ENCODE peak calls at places on chromosomes 7 and 10, in ten cellular contexts. One of them, this sample, is unnamed.

GRCh38 chr7:111364413-111364812 is 197.9 kb downstream of the IMMP2L start:
- DNase-seq in esophagus muscularis mucosa: no peak
- DNase-seq in K562: no peak
- DNase-seq in upper lobe of left lung: no peak
- DNase-seq in stomach: no peak
- DNase-seq in ovary: no peak
- DNase-seq in transverse colon: no peak
- DNase-seq in tibial nerve: no peak
- DNase-seq in A549: peak; percentile 47
- DNase-seq in sigmoid colon: no peak
- DNase-seq in this sample: no peak

GRCh38 chr10:132422169-132422691 is 25.2 kb downstream of the PWWP2B start:
- DNase-seq in stomach: no peak
- DNase-seq in K562: peak; percentile 31
- DNase-seq in ovary: no peak
- DNase-seq in transverse colon: peak; percentile 78
- DNase-seq in A549: no peak
- DNase-seq in esophagus muscularis mucosa: no peak
- DNase-seq in sigmoid colon: no peak
- DNase-seq in upper lobe of left lung: no peak
- DNase-seq in tibial nerve: no peak
- DNase-seq in this sample: no peak

GRCh38 chr7:2657208-2657607 is 25.4 kb downstream of the TTYH3 start:
- DNase-seq in esophagus muscularis mucosa: no peak
- DNase-seq in transverse colon: no peak
- DNase-seq in tibial nerve: no peak
- DNase-seq in stomach: no peak
- DNase-seq in sigmoid colon: no peak
- DNase-seq in upper lobe of left lung: no peak
- DNase-seq in A549: no peak
- DNase-seq in ovary: no peak
- DNase-seq in K562: no peak
- DNase-seq in this sample: no peak

GRCh38 chr10:4781955-4782354 is 44.1 kb upstream of the AKR1E2 start:
- DNase-seq in upper lobe of left lung: no peak
- DNase-seq in A549: no peak
- DNase-seq in esophagus muscularis mucosa: no peak
- DNase-seq in ovary: no peak
- DNase-seq in stomach: no peak
- DNase-seq in K562: no peak
- DNase-seq in transverse colon: no peak
- DNase-seq in sigmoid colon: no peak
- DNase-seq in tibial nerve: no peak
- DNase-seq in this sample: no peak

GRCh38 chr7:29113384-29114102 is 32.8 kb downstream of the CPVL start:
- DNase-seq in A549: peak; percentile 15
- DNase-seq in stomach: no peak
- DNase-seq in ovary: no peak
- DNase-seq in esophagus muscularis mucosa: no peak
- DNase-seq in K562: no peak
- DNase-seq in sigmoid colon: no peak
- DNase-seq in transverse colon: peak; percentile 30
- DNase-seq in tibial nerve: no peak
- DNase-seq in upper lobe of left lung: no peak
- DNase-seq in this sample: no peak

GRCh38 chr7:30422922-30423321 is 55.7 kb downstream of the NOD1 start:
- DNase-seq in K562: no peak
- DNase-seq in sigmoid colon: peak; percentile 41
- DNase-seq in upper lobe of left lung: peak; percentile 48
- DNase-seq in transverse colon: no peak
- DNase-seq in A549: no peak
- DNase-seq in ovary: no peak
- DNase-seq in stomach: no peak
- DNase-seq in tibial nerve: no peak
- DNase-seq in esophagus muscularis mucosa: no peak
- DNase-seq in this sample: no peak

GRCh38 chr10:36531621-36532020 is 593.8 kb upstream of the ANKRD30A start:
- DNase-seq in esophagus muscularis mucosa: no peak
- DNase-seq in K562: no peak
- DNase-seq in sigmoid colon: no peak
- DNase-seq in upper lobe of left lung: no peak
- DNase-seq in A549: no peak
- DNase-seq in tibial nerve: no peak
- DNase-seq in ovary: no peak
- DNase-seq in stomach: no peak
- DNase-seq in transverse colon: no peak
- DNase-seq in this sample: no peak

GRCh38 chr10:65265451-65265954 is 1660.3 kb upstream of the LRRTM3 start:
- DNase-seq in sigmoid colon: no peak
- DNase-seq in esophagus muscularis mucosa: no peak
- DNase-seq in transverse colon: no peak
- DNase-seq in stomach: no peak
- DNase-seq in K562: no peak
- DNase-seq in ovary: no peak
- DNase-seq in upper lobe of left lung: no peak
- DNase-seq in A549: no peak
- DNase-seq in tibial nerve: no peak
- DNase-seq in this sample: no peak

GRCh38 chr7:24734306-24734705 is 23.0 kb downstream of the GSDME start:
- DNase-seq in tibial nerve: no peak
- DNase-seq in upper lobe of left lung: no peak
- DNase-seq in A549: no peak
- DNase-seq in transverse colon: no peak
- DNase-seq in sigmoid colon: no peak
- DNase-seq in K562: no peak
- DNase-seq in ovary: no peak
- DNase-seq in stomach: no peak
- DNase-seq in esophagus muscularis mucosa: no peak
- DNase-seq in this sample: no peak

GRCh38 chr10:3006093-3006492 is 61.3 kb upstream of the PFKP start:
- DNase-seq in esophagus muscularis mucosa: no peak
- DNase-seq in ovary: no peak
- DNase-seq in sigmoid colon: no peak
- DNase-seq in transverse colon: no peak
- DNase-seq in K562: no peak
- DNase-seq in tibial nerve: no peak
- DNase-seq in upper lobe of left lung: no peak
- DNase-seq in A549: no peak
- DNase-seq in stomach: no peak
- DNase-seq in this sample: no peak

GRCh38 chr7:93981480-93981874 is 22.7 kb downstream of the BET1 start:
- DNase-seq in tibial nerve: no peak
- DNase-seq in upper lobe of left lung: no peak
- DNase-seq in stomach: no peak
- DNase-seq in sigmoid colon: no peak
- DNase-seq in K562: no peak
- DNase-seq in esophagus muscularis mucosa: no peak
- DNase-seq in A549: no peak
- DNase-seq in ovary: peak; percentile 26
- DNase-seq in transverse colon: no peak
- DNase-seq in this sample: no peak

GRCh38 chr10:118850418-118851061 is 95.8 kb upstream of the CACUL1 start:
- DNase-seq in stomach: peak; percentile 74
- DNase-seq in upper lobe of left lung: peak; percentile 71
- DNase-seq in K562: peak; percentile 49
- DNase-seq in A549: peak; percentile 74
- DNase-seq in sigmoid colon: no peak
- DNase-seq in transverse colon: peak; percentile 73
- DNase-seq in esophagus muscularis mucosa: no peak
- DNase-seq in tibial nerve: peak; percentile 65
- DNase-seq in ovary: peak; percentile 36
- DNase-seq in this sample: no peak

DNA sequence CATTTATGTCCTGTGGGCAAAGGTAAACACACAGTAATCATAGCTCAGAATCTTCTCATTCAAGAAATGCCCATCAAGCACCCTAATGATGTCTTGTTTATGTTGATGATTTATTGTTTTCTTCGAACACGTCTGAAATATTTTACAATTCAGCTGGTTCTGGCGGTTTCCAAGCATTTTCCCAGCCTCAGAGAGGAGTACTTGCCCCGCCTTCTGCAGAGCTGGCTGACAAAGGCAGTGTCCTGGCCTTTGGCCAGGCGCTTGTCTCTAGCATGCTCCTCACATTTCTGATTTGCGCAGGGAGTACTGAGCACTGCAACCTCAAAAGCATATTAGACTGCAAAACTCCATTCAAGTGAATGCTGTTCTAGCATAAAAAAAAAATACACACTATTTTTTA is 314.2 kb upstream of the GNAI1 start:
- DNase-seq in upper lobe of left lung: no peak
- DNase-seq in stomach: no peak
- DNase-seq in esophagus muscularis mucosa: no peak
- DNase-seq in A549: no peak
- DNase-seq in sigmoid colon: peak; percentile 60
- DNase-seq in transverse colon: peak; percentile 26
- DNase-seq in tibial nerve: no peak
- DNase-seq in ovary: peak; percentile 70
- DNase-seq in K562: no peak
- DNase-seq in this sample: no peak
- H3K4me3 ChIP-seq in upper lobe of left lung: no peak overlapping the region
- H3K4me3 ChIP-seq in stomach: no peak overlapping the region
- H3K4me3 ChIP-seq in esophagus muscularis mucosa: no peak overlapping the region
- H3K4me3 ChIP-seq in A549: no peak overlapping the region
- H3K4me3 ChIP-seq in sigmoid colon: no peak overlapping the region
- H3K4me3 ChIP-seq in transverse colon: no peak overlapping the region
- H3K4me3 ChIP-seq in tibial nerve: no peak overlapping the region
- H3K4me3 ChIP-seq in ovary: no peak overlapping the region
- H3K4me3 ChIP-seq in K562: no peak overlapping the region
- H3K4me3 ChIP-seq in this sample: no peak overlapping the region

DNA sequence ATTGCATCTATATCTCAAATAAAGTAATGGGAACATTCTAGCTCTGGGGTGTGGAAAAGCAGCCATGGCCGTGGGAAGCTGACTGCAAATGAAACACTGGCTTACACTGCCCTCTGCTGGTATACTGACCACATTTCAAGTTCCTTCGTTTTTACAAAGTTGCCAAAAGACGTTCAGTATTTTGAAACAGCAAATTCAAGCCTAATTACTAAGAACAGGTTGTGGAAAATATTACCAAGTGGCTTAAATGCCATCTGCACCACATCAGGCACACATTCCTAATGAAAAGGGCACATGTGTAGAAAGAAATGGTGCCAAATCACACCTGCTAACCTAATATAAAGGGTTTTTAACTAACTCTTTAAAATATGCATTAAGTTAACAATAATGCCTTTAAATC is 83.9 kb downstream of the JAZF1 start:
- DNase-seq in sigmoid colon: peak; percentile 83
- DNase-seq in tibial nerve: peak; percentile 64
- DNase-seq in A549: peak; percentile 63
- DNase-seq in esophagus muscularis mucosa: peak; percentile 92
- DNase-seq in stomach: peak; percentile 49
- DNase-seq in ovary: peak; percentile 55
- DNase-seq in K562: peak; percentile 81
- DNase-seq in upper lobe of left lung: peak; percentile 61
- DNase-seq in transverse colon: peak; percentile 44
- DNase-seq in this sample: no peak
- TF ChIP-seq EP300 in sigmoid colon: no peak
- TF ChIP-seq EP300 in tibial nerve: no peak
- TF ChIP-seq EP300 in A549: no peak
- TF ChIP-seq EP300 in esophagus muscularis mucosa: no peak
- TF ChIP-seq EP300 in stomach: no peak
- TF ChIP-seq EP300 in ovary: no peak
- TF ChIP-seq EP300 in K562: no peak
- TF ChIP-seq EP300 in upper lobe of left lung: no peak
- TF ChIP-seq EP300 in transverse colon: no peak
- TF ChIP-seq EP300 in this sample: no peak

GRCh38 chr10:22434521-22434920 is 89.2 kb downstream of the SPAG6 start:
- DNase-seq in sigmoid colon: no peak
- DNase-seq in upper lobe of left lung: no peak
- DNase-seq in ovary: no peak
- DNase-seq in stomach: no peak
- DNase-seq in transverse colon: no peak
- DNase-seq in tibial nerve: no peak
- DNase-seq in K562: no peak
- DNase-seq in A549: no peak
- DNase-seq in esophagus muscularis mucosa: no peak
- DNase-seq in this sample: no peak

GRCh38 chr10:22437620-22438588 is 92.6 kb downstream of the SPAG6 start:
- DNase-seq in tibial nerve: peak; percentile 18
- DNase-seq in A549: no peak
- DNase-seq in ovary: peak; percentile 55
- DNase-seq in esophagus muscularis mucosa: peak; percentile 91
- DNase-seq in transverse colon: no peak
- DNase-seq in K562: no peak
- DNase-seq in upper lobe of left lung: no peak
- DNase-seq in stomach: peak; percentile 30
- DNase-seq in sigmoid colon: peak; percentile 77
- DNase-seq in this sample: peak; percentile 70

GRCh38 chr10:22436893-22437619 is 91.8 kb downstream of the SPAG6 start:
- DNase-seq in tibial nerve: peak; percentile 81
- DNase-seq in upper lobe of left lung: peak; percentile 91
- DNase-seq in transverse colon: peak; percentile 91
- DNase-seq in sigmoid colon: peak; percentile 96
- DNase-seq in A549: peak; percentile 78
- DNase-seq in K562: no peak
- DNase-seq in esophagus muscularis mucosa: peak; percentile 97
- DNase-seq in ovary: peak; percentile 92
- DNase-seq in stomach: peak; percentile 91
- DNase-seq in this sample: peak; percentile 93

GRCh38 chr10:22435650-22436049 is 90.4 kb downstream of the SPAG6 start:
- DNase-seq in tibial nerve: no peak
- DNase-seq in stomach: no peak
- DNase-seq in ovary: peak; percentile 29
- DNase-seq in transverse colon: peak; percentile 12
- DNase-seq in K562: no peak
- DNase-seq in A549: no peak
- DNase-seq in upper lobe of left lung: no peak
- DNase-seq in sigmoid colon: no peak
- DNase-seq in esophagus muscularis mucosa: no peak
- DNase-seq in this sample: peak; percentile 68

GRCh38 chr10:22436526-22436892 is 91.2 kb downstream of the SPAG6 start:
- DNase-seq in K562: no peak
- DNase-seq in tibial nerve: no peak
- DNase-seq in transverse colon: peak; percentile 51
- DNase-seq in sigmoid colon: no peak
- DNase-seq in esophagus muscularis mucosa: no peak
- DNase-seq in ovary: no peak
- DNase-seq in stomach: no peak
- DNase-seq in upper lobe of left lung: peak; percentile 53
- DNase-seq in A549: no peak
- DNase-seq in this sample: no peak
- TF ChIP-seq CTCF in K562: no peak
- TF ChIP-seq CTCF in tibial nerve: no peak
- TF ChIP-seq CTCF in transverse colon: no peak
- TF ChIP-seq CTCF in sigmoid colon: no peak
- TF ChIP-seq CTCF in esophagus muscularis mucosa: no peak
- TF ChIP-seq CTCF in ovary: no peak
- TF ChIP-seq CTCF in stomach: no peak
- TF ChIP-seq CTCF in upper lobe of left lung: no peak
- TF ChIP-seq CTCF in A549: no peak
- TF ChIP-seq CTCF in this sample: no peak

DNA sequence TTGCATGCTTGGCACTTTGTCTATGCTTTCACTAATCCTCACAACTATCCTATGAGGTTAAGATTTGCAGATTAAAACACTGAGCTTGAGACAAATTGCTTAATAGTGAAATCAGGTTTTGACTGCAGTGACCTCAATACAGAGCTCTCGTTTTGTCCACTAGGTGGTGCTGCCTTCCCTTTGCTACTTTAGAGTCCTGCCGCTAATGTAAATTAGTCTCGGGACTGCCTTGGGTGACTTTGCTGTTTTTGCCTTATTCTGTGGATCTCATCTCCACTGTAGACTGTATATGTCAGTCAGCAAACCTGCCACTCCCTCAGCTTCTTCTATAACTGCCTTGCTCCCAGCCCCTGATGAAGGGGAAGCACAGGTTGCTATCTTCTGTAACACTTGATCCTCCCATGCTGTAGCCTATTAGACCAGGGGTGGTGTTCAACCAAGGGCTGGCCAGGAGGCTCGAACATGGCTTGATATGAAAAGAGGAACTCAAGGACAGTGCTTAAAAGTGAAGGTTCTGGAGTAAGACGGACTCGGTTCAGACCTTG is 26.0 kb downstream of the ASB4 start:
- DNase-seq in upper lobe of left lung: peak; percentile 67
- DNase-seq in A549: peak; percentile 85
- DNase-seq in ovary: peak; percentile 78
- DNase-seq in tibial nerve: peak; percentile 95
- DNase-seq in stomach: peak; percentile 78
- DNase-seq in K562: peak; percentile 65
- DNase-seq in transverse colon: peak; percentile 76
- DNase-seq in sigmoid colon: peak; percentile 84
- DNase-seq in esophagus muscularis mucosa: peak; percentile 94
- DNase-seq in this sample: peak; percentile 82
- H3K4me3 ChIP-seq in upper lobe of left lung: no peak overlapping the region
- H3K4me3 ChIP-seq in A549: no peak overlapping the region
- H3K4me3 ChIP-seq in ovary: no peak overlapping the region
- H3K4me3 ChIP-seq in tibial nerve: no peak overlapping the region
- H3K4me3 ChIP-seq in stomach: no peak overlapping the region
- H3K4me3 ChIP-seq in K562: no peak overlapping the region
- H3K4me3 ChIP-seq in transverse colon: no peak overlapping the region
- H3K4me3 ChIP-seq in sigmoid colon: no peak overlapping the region
- H3K4me3 ChIP-seq in esophagus muscularis mucosa: no peak overlapping the region
- H3K4me3 ChIP-seq in this sample: no peak overlapping the region